ENCODE peak calls at places on chromosomes 2 and 18, in five cellular contexts. U, G, Z, J and L are unnamed samples.

GRCh38 chr2:45343618-45344017 is 267.4 kb downstream of the SRBD1 start:
- DNase-seq in U (no peak), G (peak; percentile 20), Z (no peak), J (no peak), L (no peak)

GRCh38 chr2:147172493-147173185 is 672.2 kb upstream of the ACVR2A start:
- DNase-seq in U (no peak), G (no peak), Z (no peak), J (no peak), L (peak; percentile 54)

GRCh38 chr2:121055088-121055487 is 229.9 kb downstream of the TFCP2L1 start:
- DNase-seq in U (no peak), G (no peak), Z (no peak), J (no peak), L (no peak)

GRCh38 chr2:5799348-5799747 is 107.2 kb downstream of the SOX11 start:
- DNase-seq in U (no peak), G (no peak), Z (no peak), J (no peak), L (no peak)

GRCh38 chr2:120819720-120820210 is 84.1 kb downstream of the GLI2 start:
- DNase-seq in U (no peak), G (no peak), Z (no peak), J (no peak), L (no peak)

GRCh38 chr2:57796527-57796926 is 250.1 kb upstream of the VRK2 start:
- DNase-seq in U (no peak), G (no peak), Z (no peak), J (no peak), L (no peak)

GRCh38 chr2:96907405-96908041 is 37.6 kb upstream of the SEMA4C start:
- DNase-seq in U (no peak), G (peak; percentile 71), Z (peak; percentile 88), J (peak; percentile 61), L (no peak)

GRCh38 chr18:44036500-44036899 is 644.2 kb upstream of the SETBP1 start:
- DNase-seq in U (no peak), G (peak; percentile 5), Z (no peak), J (peak; percentile 32), L (no peak)

GRCh38 chr2:35846-36245 is 10.5 kb downstream of the FAM110C start:
- DNase-seq in U (no peak), G (no peak), Z (no peak), J (peak; percentile 75), L (no peak)

GRCh38 chr2:86482034-86482433 is 40.9 kb downstream of the KDM3A start:
- DNase-seq in U (no peak), G (no peak), Z (no peak), J (no peak), L (peak; percentile 54)

GRCh38 chr2:73291461-73292315 is 1.7 kb downstream of the EGR4 start:
- DNase-seq in U (no peak), G (no peak), Z (no peak), J (no peak), L (peak; percentile 49)

GRCh38 chr2:196248467-196249104 is 77.2 kb upstream of the STK17B start:
- DNase-seq in U (no peak), G (peak; percentile 38), Z (no peak), J (no peak), L (no peak)

GRCh38 chr18:25737710-25738251 is 352.6 kb downstream of the SS18 start:
- DNase-seq in U (no peak), G (peak; percentile 87), Z (no peak), J (no peak), L (peak; percentile 86)

GRCh38 chr2:239092571-239093294 is 244.8 kb downstream of the TWIST2 start:
- DNase-seq in U (no peak), G (no peak), Z (no peak), J (no peak), L (no peak)

GRCh38 chr18:69177702-69178101 is 223.0 kb upstream of the DOK6 start:
- DNase-seq in U (no peak), G (peak; percentile 8), Z (no peak), J (no peak), L (no peak)

GRCh38 chr18:48956378-48956777 is 5.6 kb upstream of the SMAD7 start:
- DNase-seq in U (no peak), G (peak; percentile 87), Z (no peak), J (no peak), L (peak; percentile 60)

GRCh38 chr2:25606892-25607291 is 66.5 kb downstream of the DTNB start:
- DNase-seq in U (no peak), G (peak; percentile 60), Z (no peak), J (no peak), L (peak; percentile 26)

GRCh38 chr2:100891911-100892642 is 72.1 kb downstream of the NPAS2 start:
- DNase-seq in U (no peak), G (peak; percentile 50), Z (peak; percentile 44), J (no peak), L (no peak)

GRCh38 chr2:242046184-242046826 is 176.8 kb downstream of the RTP5 start:
- DNase-seq in U (peak; percentile 47), G (no peak), Z (no peak), J (no peak), L (no peak)

GRCh38 chr2:219247678-219248642 is 2.7 kb downstream of the STK16 start:
- DNase-seq in U (peak; percentile 79), G (no peak), Z (no peak), J (peak; percentile 31), L (no peak)

GRCh38 chr18:28855524-28855923 is 678.6 kb upstream of the CDH2 start:
- DNase-seq in U (no peak), G (peak; percentile 11), Z (no peak), J (no peak), L (no peak)

GRCh38 chr2:53633441-53633840 is 134.2 kb upstream of the CHAC2 start:
- DNase-seq in U (no peak), G (no peak), Z (no peak), J (no peak), L (peak; percentile 44)

GRCh38 chr2:217657252-217657651 is 345.5 kb downstream of the TNS1 start:
- DNase-seq in U (no peak), G (no peak), Z (no peak), J (no peak), L (no peak)

GRCh38 chr18:50720281-50720680 is 99.5 kb downstream of the MRO start:
- DNase-seq in U (no peak), G (no peak), Z (no peak), J (no peak), L (peak; percentile 84)

GRCh38 chr18:38644875-38645641 is 1079.5 kb upstream of the CELF4 start:
- DNase-seq in U (no peak), G (no peak), Z (no peak), J (no peak), L (peak; percentile 26)

GRCh38 chr18:42915240-42915791 is 200.2 kb downstream of the RIT2 start:
- DNase-seq in U (no peak), G (no peak), Z (no peak), J (no peak), L (no peak)

GRCh38 chr18:62339106-62339988 is 14.2 kb downstream of the TNFRSF11A start:
- DNase-seq in U (no peak), G (peak; percentile 44), Z (no peak), J (no peak), L (peak; percentile 74)

GRCh38 chr2:42944744-42945415 is 152.5 kb upstream of the HAAO start:
- DNase-seq in U (no peak), G (no peak), Z (no peak), J (no peak), L (no peak)

GRCh38 chr2:142992843-142993242 is 115.4 kb downstream of the KYNU start:
- DNase-seq in U (no peak), G (no peak), Z (no peak), J (no peak), L (peak; percentile 58)

GRCh38 chr2:36214682-36215081 is 140.9 kb upstream of the CRIM1 start:
- DNase-seq in U (no peak), G (no peak), Z (no peak), J (no peak), L (no peak)

DNA sequence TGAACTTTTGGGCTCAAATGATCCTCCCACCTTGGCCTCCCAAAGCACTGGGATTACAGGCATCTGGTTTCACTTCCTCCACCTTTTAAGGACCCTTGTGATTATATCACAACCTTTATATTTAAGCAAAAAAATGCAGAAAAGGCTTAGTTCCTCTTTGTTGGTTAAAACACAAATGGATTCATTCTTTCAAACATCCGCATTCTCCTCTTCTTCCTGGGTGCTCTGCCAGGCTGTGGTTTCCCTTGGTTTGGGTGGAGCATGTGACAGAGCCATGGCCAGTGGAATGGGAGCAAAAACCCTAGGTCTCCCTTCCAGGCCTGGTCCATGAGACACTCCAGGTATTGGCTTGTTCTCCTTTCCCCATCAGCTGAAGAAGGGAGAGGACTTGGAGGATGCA is 9.9 kb upstream of the SLC66A3 start:
- DNase-seq in U (no peak), G (no peak), Z (no peak), J (no peak), L (no peak)
- TF ChIP-seq CTCF in U (no peak), G (no peak), Z (no peak), J (no peak), L (no peak)

GRCh38 chr2:207258191-207258991 is 92.6 kb upstream of the KLF7 start:
- DNase-seq in U (no peak), G (peak; percentile 100), Z (peak; percentile 51), J (peak; percentile 61), L (peak; percentile 74)

GRCh38 chr2:207260021-207260420 is 94.3 kb upstream of the KLF7 start:
- DNase-seq in U (no peak), G (no peak), Z (no peak), J (no peak), L (no peak)

GRCh38 chr2:207264310-207264709 is 98.6 kb upstream of the KLF7 start:
- DNase-seq in U (no peak), G (no peak), Z (no peak), J (no peak), L (no peak)

GRCh38 chr2:207257291-207258190 is 91.8 kb upstream of the KLF7 start:
- DNase-seq in U (no peak), G (peak; percentile 50), Z (no peak), J (no peak), L (no peak)

GRCh38 chr2:207260947-207261346 is 95.2 kb upstream of the KLF7 start:
- DNase-seq in U (no peak), G (peak; percentile 50), Z (no peak), J (no peak), L (no peak)
- H3K4me1 ChIP-seq in U (no peaks in the 10 kb centered on the region), G (peaks cover 38% of the 10 kb centered on the region), Z (peaks cover 35% of the 10 kb centered on the region), J (peaks cover 36% of the 10 kb centered on the region), L (peaks cover 11% of the 10 kb centered on the region)

DNA sequence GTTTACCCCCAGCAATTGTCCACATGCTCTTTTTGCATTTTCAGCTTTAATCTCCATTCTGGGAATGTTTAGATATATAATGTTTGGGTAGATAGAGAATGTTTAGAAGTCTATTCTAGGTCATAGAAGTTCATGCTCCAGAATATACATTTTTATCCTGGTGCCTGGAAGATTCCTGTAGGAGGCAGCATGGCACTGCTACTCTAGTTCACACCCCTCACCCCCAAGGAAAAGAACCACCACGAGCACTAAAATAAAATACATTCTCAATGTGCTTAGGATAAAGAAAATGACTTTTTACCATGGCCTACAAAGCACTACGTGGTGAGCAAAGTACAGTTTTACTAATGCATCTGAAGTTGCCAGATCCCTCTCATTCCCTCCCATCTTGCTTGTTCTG is 53.8 kb downstream of the MYO1B start:
- DNase-seq in U (no peak), G (no peak), Z (no peak), J (no peak), L (no peak)
- TF ChIP-seq CTCF in U (no peak), G (peak; percentile 38), Z (no peak), J (no peak), L (peak; percentile 53)

DNA sequence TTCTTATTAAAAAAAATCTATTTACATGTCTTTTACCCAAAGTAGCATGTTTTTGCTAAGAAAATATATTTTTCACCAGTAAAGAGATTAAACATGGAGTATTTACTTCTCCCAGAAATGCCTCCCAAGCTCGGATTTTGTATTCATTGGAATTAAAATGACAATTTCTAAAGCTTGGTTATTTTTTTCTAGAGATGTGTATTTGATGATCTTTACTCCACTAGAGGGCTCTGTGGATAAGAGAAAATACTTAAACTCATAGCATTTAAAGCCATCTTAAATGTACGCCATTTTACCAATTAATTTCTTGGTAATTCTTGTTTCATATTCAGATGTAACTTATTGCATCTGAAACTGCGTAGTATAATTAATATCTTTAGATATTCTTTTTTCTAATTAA is 461.4 kb downstream of the GALR1 start:
- DNase-seq in U (no peak), G (no peak), Z (no peak), J (no peak), L (no peak)
- H3K4me1 ChIP-seq in U (no peaks in the 10 kb centered on the region), G (no peaks in the 10 kb centered on the region), Z (no peaks in the 10 kb centered on the region), J (no peaks in the 10 kb centered on the region), L (no peaks in the 10 kb centered on the region)